ENCODE peak calls at places on chromosomes 5 and 9, in ten cellular contexts. H, Y, B, V, W, Q, D, L, K and F are unnamed samples.

GRCh38 chr9:10173561-10173960 is 439.2 kb downstream of the PTPRD start:
- DNase-seq in H (no peak), Y (no peak), B (no peak), V (no peak), W (no peak), Q (no peak), D (no peak), L (peak; percentile 31), K (no peak), F (no peak)

GRCh38 chr5:71887680-71888079 is 168.6 kb downstream of the CARTPT start:
- DNase-seq in H (peak; percentile 76), Y (peak; percentile 86), B (no peak), V (no peak), W (no peak), Q (no peak), D (no peak), L (peak; percentile 23), K (no peak), F (peak; percentile 77)

GRCh38 chr9:99093492-99093791 is 11.5 kb upstream of the TGFBR1 start:
- DNase-seq in H (no peak), Y (no peak), B (no peak), V (no peak), W (no peak), Q (no peak), D (no peak), L (no peak), K (peak; percentile 59), F (no peak)

GRCh38 chr5:60886158-60886557 is 42.1 kb upstream of the ELOVL7 start:
- DNase-seq in H (no peak), Y (no peak), B (no peak), V (no peak), W (no peak), Q (no peak), D (no peak), L (peak; percentile 6), K (no peak), F (no peak)

GRCh38 chr9:93297659-93298497 is 113.9 kb downstream of the WNK2 start:
- DNase-seq in H (no peak), Y (no peak), B (no peak), V (no peak), W (peak; percentile 27), Q (no peak), D (no peak), L (peak; percentile 13), K (no peak), F (no peak)

GRCh38 chr5:1488882-1489680 is 34.7 kb downstream of the LPCAT1 start:
- DNase-seq in H (no peak), Y (peak; percentile 71), B (no peak), V (peak; percentile 53), W (no peak), Q (no peak), D (no peak), L (no peak), K (no peak), F (no peak)

GRCh38 chr9:83706703-83707517 is 848 bp downstream of the UBQLN1 start:
- DNase-seq in H (no peak), Y (peak; percentile 54), B (peak; percentile 29), V (no peak), W (no peak), Q (peak; percentile 5), D (no peak), L (peak; percentile 17), K (peak; percentile 74), F (no peak)

GRCh38 chr5:151047814-151048425 is 27.5 kb downstream of the GPX3 start:
- DNase-seq in H (no peak), Y (no peak), B (no peak), V (no peak), W (peak; percentile 54), Q (peak; percentile 16), D (no peak), L (no peak), K (peak; percentile 35), F (no peak)

GRCh38 chr9:125521462-125522327 is 185.3 kb downstream of the MAPKAP1 start:
- DNase-seq in H (peak; percentile 64), Y (peak; percentile 99), B (no peak), V (peak; percentile 85), W (no peak), Q (no peak), D (no peak), L (no peak), K (peak; percentile 45), F (peak; percentile 76)

GRCh38 chr9:79946718-79947117 is 375.0 kb downstream of the TLE4 start:
- DNase-seq in H (no peak), Y (peak; percentile 40), B (no peak), V (no peak), W (peak; percentile 53), Q (no peak), D (no peak), L (no peak), K (no peak), F (no peak)

GRCh38 chr5:19555436-19555835 is 432.6 kb downstream of the CDH18 start:
- DNase-seq in H (no peak), Y (no peak), B (no peak), V (no peak), W (no peak), Q (no peak), D (no peak), L (no peak), K (no peak), F (no peak)

GRCh38 chr9:128765499-128765898 is 6.2 kb downstream of the ZER1 start:
- DNase-seq in H (no peak), Y (no peak), B (no peak), V (no peak), W (no peak), Q (no peak), D (no peak), L (no peak), K (no peak), F (no peak)

GRCh38 chr5:53403758-53404157 is 76.7 kb upstream of the FST start:
- DNase-seq in H (peak; percentile 25), Y (peak; percentile 83), B (no peak), V (no peak), W (no peak), Q (no peak), D (no peak), L (no peak), K (no peak), F (no peak)

GRCh38 chr9:36101916-36102741 is 34.4 kb upstream of the GLIPR2 start:
- DNase-seq in H (peak; percentile 59), Y (peak; percentile 100), B (no peak), V (peak; percentile 99), W (no peak), Q (no peak), D (no peak), L (no peak), K (no peak), F (peak; percentile 66)

GRCh38 chr9:27496134-27496504 is 28.0 kb upstream of the IFNK start:
- DNase-seq in H (no peak), Y (no peak), B (no peak), V (no peak), W (no peak), Q (no peak), D (no peak), L (no peak), K (no peak), F (no peak)

GRCh38 chr5:161847896-161848510 is at the start of gene GABRA1:
- DNase-seq in H (no peak), Y (no peak), B (no peak), V (no peak), W (peak; percentile 63), Q (no peak), D (no peak), L (peak; percentile 1), K (no peak), F (no peak)

GRCh38 chr5:56313596-56313995 is 80.5 kb upstream of the ANKRD55 start:
- DNase-seq in H (no peak), Y (no peak), B (no peak), V (no peak), W (no peak), Q (no peak), D (no peak), L (no peak), K (no peak), F (no peak)

GRCh38 chr9:34322899-34323591 is 6.0 kb downstream of the KIF24 start:
- DNase-seq in H (no peak), Y (no peak), B (no peak), V (no peak), W (no peak), Q (no peak), D (no peak), L (no peak), K (no peak), F (no peak)